ENCODE peak calls at places on chromosomes 3 and 15, in eight cellular contexts. One of them, this sample, is unnamed.
A peak's percentile ranks its signal among the peaks of the same experiment; 100 is the strongest.

GRCh38 chr15:76203766-76204557 is 107.3 kb downstream of the ETFA start:
- DNase-seq in body of pancreas: no peak
- DNase-seq in left ventricle myocardium inferior: no peak
- DNase-seq in nephron progenitor cell: no peak
- DNase-seq in MM.1S: no peak
- DNase-seq in cardiac muscle cell: no peak
- DNase-seq in GM12865: no peak
- DNase-seq in GM23338: no peak
- DNase-seq in this sample: no peak

GRCh38 chr15:25691544-25692430 is 171.3 kb downstream of the ATP10A start:
- DNase-seq in body of pancreas: peak; percentile 2
- DNase-seq in GM23338: peak; percentile 72
- DNase-seq in cardiac muscle cell: peak; percentile 55
- DNase-seq in nephron progenitor cell: no peak
- DNase-seq in GM12865: no peak
- DNase-seq in MM.1S: no peak
- DNase-seq in left ventricle myocardium inferior: no peak
- DNase-seq in this sample: no peak

GRCh38 chr3:48410205-48411040 is 19.5 kb downstream of the PLXNB1 start:
- DNase-seq in GM23338: no peak
- DNase-seq in left ventricle myocardium inferior: no peak
- DNase-seq in GM12865: no peak
- DNase-seq in cardiac muscle cell: no peak
- DNase-seq in nephron progenitor cell: no peak
- DNase-seq in MM.1S: no peak
- DNase-seq in body of pancreas: peak; percentile 8
- DNase-seq in this sample: no peak

GRCh38 chr3:43055806-43056770 is 49.8 kb downstream of the POMGNT2 start:
- DNase-seq in GM23338: no peak
- DNase-seq in left ventricle myocardium inferior: no peak
- DNase-seq in cardiac muscle cell: no peak
- DNase-seq in nephron progenitor cell: no peak
- DNase-seq in body of pancreas: no peak
- DNase-seq in MM.1S: no peak
- DNase-seq in GM12865: no peak
- DNase-seq in this sample: no peak

GRCh38 chr3:155979746-155980145 is 109.3 kb downstream of the GMPS start:
- DNase-seq in GM23338: no peak
- DNase-seq in GM12865: no peak
- DNase-seq in left ventricle myocardium inferior: no peak
- DNase-seq in MM.1S: no peak
- DNase-seq in body of pancreas: no peak
- DNase-seq in cardiac muscle cell: no peak
- DNase-seq in nephron progenitor cell: no peak
- DNase-seq in this sample: no peak

GRCh38 chr3:169764164-169764452 is 752 bp downstream of the TERC start:
- DNase-seq in GM12865: peak; percentile 81
- DNase-seq in cardiac muscle cell: no peak
- DNase-seq in left ventricle myocardium inferior: no peak
- DNase-seq in body of pancreas: no peak
- DNase-seq in nephron progenitor cell: no peak
- DNase-seq in MM.1S: no peak
- DNase-seq in GM23338: no peak
- DNase-seq in this sample: no peak

GRCh38 chr3:111319598-111319997 is 222.4 kb upstream of the CD96 start:
- DNase-seq in body of pancreas: no peak
- DNase-seq in GM23338: no peak
- DNase-seq in GM12865: no peak
- DNase-seq in cardiac muscle cell: no peak
- DNase-seq in nephron progenitor cell: no peak
- DNase-seq in left ventricle myocardium inferior: no peak
- DNase-seq in MM.1S: no peak
- DNase-seq in this sample: no peak

GRCh38 chr3:16254933-16255725 is 9.6 kb downstream of the DPH3 start:
- DNase-seq in left ventricle myocardium inferior: no peak
- DNase-seq in nephron progenitor cell: no peak
- DNase-seq in GM23338: no peak
- DNase-seq in body of pancreas: no peak
- DNase-seq in MM.1S: no peak
- DNase-seq in GM12865: peak; percentile 54
- DNase-seq in cardiac muscle cell: no peak
- DNase-seq in this sample: no peak

GRCh38 chr3:188656196-188656982 is 502.4 kb downstream of the LPP start:
- DNase-seq in GM12865: no peak
- DNase-seq in body of pancreas: peak; percentile 12
- DNase-seq in GM23338: no peak
- DNase-seq in MM.1S: no peak
- DNase-seq in cardiac muscle cell: no peak
- DNase-seq in nephron progenitor cell: no peak
- DNase-seq in left ventricle myocardium inferior: no peak
- DNase-seq in this sample: no peak

GRCh38 chr3:67459796-67460195 is 194.6 kb downstream of the SUCLG2 start:
- DNase-seq in body of pancreas: no peak
- DNase-seq in GM23338: no peak
- DNase-seq in cardiac muscle cell: no peak
- DNase-seq in GM12865: no peak
- DNase-seq in MM.1S: no peak
- DNase-seq in left ventricle myocardium inferior: no peak
- DNase-seq in nephron progenitor cell: no peak
- DNase-seq in this sample: no peak

GRCh38 chr3:184377882-184378445 is at the start of gene THPO:
- DNase-seq in GM23338: peak; percentile 52
- DNase-seq in left ventricle myocardium inferior: no peak
- DNase-seq in MM.1S: no peak
- DNase-seq in body of pancreas: peak; percentile 79
- DNase-seq in nephron progenitor cell: peak; percentile 57
- DNase-seq in cardiac muscle cell: peak; percentile 53
- DNase-seq in GM12865: no peak
- DNase-seq in this sample: no peak

DNA sequence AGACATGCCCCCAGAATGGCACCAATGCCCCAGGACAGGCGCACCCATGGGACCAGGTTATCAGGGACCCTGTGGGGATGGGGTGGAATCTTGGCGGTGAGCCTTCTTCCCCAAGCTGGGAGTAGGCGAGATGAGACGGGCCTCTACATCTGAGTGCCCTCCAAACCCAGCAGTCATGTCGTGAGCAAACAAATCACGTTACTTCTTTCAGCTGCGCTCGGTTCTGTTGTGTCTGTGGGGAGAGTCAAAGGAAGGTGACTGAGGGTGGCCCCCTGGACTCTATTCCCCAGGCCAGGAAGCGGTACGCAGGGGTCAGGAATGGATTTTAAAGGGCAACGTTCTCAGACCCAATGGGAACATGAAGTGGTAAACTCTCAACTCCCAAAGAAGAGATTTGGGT is 2.8 kb downstream of the GOLGA6L2 start:
- DNase-seq in MM.1S: no peak
- DNase-seq in body of pancreas: no peak
- DNase-seq in cardiac muscle cell: no peak
- DNase-seq in GM12865: no peak
- DNase-seq in nephron progenitor cell: no peak
- DNase-seq in left ventricle myocardium inferior: no peak
- DNase-seq in GM23338: no peak
- DNase-seq in this sample: no peak
- TF ChIP-seq CTCF in MM.1S: no peak
- TF ChIP-seq CTCF in body of pancreas: no peak
- TF ChIP-seq CTCF in cardiac muscle cell: no peak
- TF ChIP-seq CTCF in GM12865: no peak
- TF ChIP-seq CTCF in nephron progenitor cell: no peak
- TF ChIP-seq CTCF in left ventricle myocardium inferior: no peak
- TF ChIP-seq CTCF in GM23338: no peak
- TF ChIP-seq CTCF in this sample: no peak

GRCh38 chr15:79592126-79592525 is 160.0 kb downstream of the MINAR1 start:
- DNase-seq in nephron progenitor cell: no peak
- DNase-seq in left ventricle myocardium inferior: no peak
- DNase-seq in body of pancreas: no peak
- DNase-seq in GM12865: no peak
- DNase-seq in GM23338: no peak
- DNase-seq in cardiac muscle cell: no peak
- DNase-seq in MM.1S: no peak
- DNase-seq in this sample: no peak

GRCh38 chr15:79595271-79595670 is 163.1 kb downstream of the MINAR1 start:
- DNase-seq in GM12865: no peak
- DNase-seq in GM23338: no peak
- DNase-seq in left ventricle myocardium inferior: no peak
- DNase-seq in cardiac muscle cell: no peak
- DNase-seq in nephron progenitor cell: no peak
- DNase-seq in MM.1S: no peak
- DNase-seq in body of pancreas: no peak
- DNase-seq in this sample: no peak

GRCh38 chr15:79598639-79599038 is 166.5 kb downstream of the MINAR1 start:
- DNase-seq in cardiac muscle cell: no peak
- DNase-seq in GM12865: no peak
- DNase-seq in nephron progenitor cell: no peak
- DNase-seq in body of pancreas: no peak
- DNase-seq in MM.1S: no peak
- DNase-seq in GM23338: no peak
- DNase-seq in left ventricle myocardium inferior: no peak
- DNase-seq in this sample: no peak

GRCh38 chr15:79595995-79596622 is 164.0 kb downstream of the MINAR1 start:
- DNase-seq in GM23338: peak; percentile 98
- DNase-seq in cardiac muscle cell: peak; percentile 90
- DNase-seq in left ventricle myocardium inferior: no peak
- DNase-seq in body of pancreas: peak; percentile 59
- DNase-seq in GM12865: peak; percentile 93
- DNase-seq in MM.1S: peak; percentile 96
- DNase-seq in nephron progenitor cell: peak; percentile 51
- DNase-seq in this sample: peak; percentile 37

DNA sequence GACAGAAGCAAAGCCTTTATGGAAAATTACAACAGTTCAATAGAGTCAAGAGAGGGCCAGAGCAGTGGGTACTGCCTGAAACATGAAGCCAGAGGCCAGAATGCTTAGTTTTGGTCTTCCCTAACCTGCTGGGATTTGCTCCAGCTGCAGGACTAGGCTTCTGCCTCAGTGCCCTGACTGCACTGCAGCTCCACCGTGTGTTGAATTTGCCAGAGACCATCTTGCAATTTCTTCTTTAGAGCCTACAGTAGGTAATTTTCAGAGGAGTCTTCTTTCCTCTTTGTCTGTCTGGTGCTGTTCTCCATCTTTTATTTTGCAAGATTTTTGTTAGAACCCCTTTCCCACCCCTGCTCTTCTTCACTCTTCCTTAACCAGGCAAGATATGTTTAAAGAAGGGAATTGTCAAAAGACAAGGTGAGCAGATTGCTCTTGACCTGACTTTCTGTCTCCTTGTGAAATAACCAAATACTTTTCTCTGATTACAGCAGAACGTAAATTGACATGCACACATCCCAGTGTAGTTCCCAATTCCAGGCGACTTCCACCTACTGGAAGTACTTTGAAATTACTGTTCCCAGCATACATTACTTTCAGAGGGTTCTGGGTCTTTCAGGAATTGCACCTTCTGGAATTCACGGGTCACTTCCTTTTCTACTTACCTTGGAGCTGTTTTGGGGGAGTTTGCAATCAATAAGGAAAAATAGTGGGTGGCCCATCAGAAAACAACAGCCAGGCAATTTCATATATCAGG is 161.2 kb downstream of the MINAR1 start:
- DNase-seq in left ventricle myocardium inferior: no peak
- DNase-seq in cardiac muscle cell: peak; percentile 14
- DNase-seq in GM12865: no peak
- DNase-seq in GM23338: peak; percentile 61
- DNase-seq in MM.1S: no peak
- DNase-seq in nephron progenitor cell: no peak
- DNase-seq in body of pancreas: no peak
- DNase-seq in this sample: no peak
- TF ChIP-seq CTCF in left ventricle myocardium inferior: no peak
- TF ChIP-seq CTCF in cardiac muscle cell: peak; percentile 32
- TF ChIP-seq CTCF in GM12865: no peak
- TF ChIP-seq CTCF in GM23338: peak; percentile 44
- TF ChIP-seq CTCF in MM.1S: peak; percentile 16
- TF ChIP-seq CTCF in nephron progenitor cell: peak; percentile 11
- TF ChIP-seq CTCF in body of pancreas: peak; percentile 26
- TF ChIP-seq CTCF in this sample: peak; percentile 43

GRCh38 chr15:78950906-78951840 is 6.3 kb upstream of the CTSH start:
- DNase-seq in left ventricle myocardium inferior: no peak
- DNase-seq in body of pancreas: no peak
- DNase-seq in MM.1S: no peak
- DNase-seq in cardiac muscle cell: no peak
- DNase-seq in nephron progenitor cell: no peak
- DNase-seq in GM23338: no peak
- DNase-seq in GM12865: peak; percentile 42
- DNase-seq in this sample: no peak
- TF ChIP-seq CTCF in left ventricle myocardium inferior: peak; percentile 39
- TF ChIP-seq CTCF in body of pancreas: peak; percentile 40
- TF ChIP-seq CTCF in MM.1S: no peak
- TF ChIP-seq CTCF in cardiac muscle cell: peak; percentile 46
- TF ChIP-seq CTCF in nephron progenitor cell: no peak
- TF ChIP-seq CTCF in GM23338: no peak
- TF ChIP-seq CTCF in GM12865: no peak
- TF ChIP-seq CTCF in this sample: peak; percentile 37

GRCh38 chr15:39878401-39878775 is 41.7 kb downstream of the GPR176 start:
- DNase-seq in body of pancreas: no peak
- DNase-seq in MM.1S: no peak
- DNase-seq in nephron progenitor cell: no peak
- DNase-seq in cardiac muscle cell: no peak
- DNase-seq in GM23338: no peak
- DNase-seq in left ventricle myocardium inferior: no peak
- DNase-seq in GM12865: no peak
- DNase-seq in this sample: no peak

GRCh38 chr15:39869251-39869650 is 50.8 kb downstream of the GPR176 start:
- DNase-seq in body of pancreas: no peak
- DNase-seq in GM12865: peak; percentile 4
- DNase-seq in cardiac muscle cell: no peak
- DNase-seq in MM.1S: peak; percentile 18
- DNase-seq in left ventricle myocardium inferior: no peak
- DNase-seq in nephron progenitor cell: no peak
- DNase-seq in GM23338: no peak
- DNase-seq in this sample: no peak

GRCh38 chr15:39873978-39874377 is 46.1 kb downstream of the GPR176 start:
- DNase-seq in MM.1S: no peak
- DNase-seq in cardiac muscle cell: no peak
- DNase-seq in nephron progenitor cell: no peak
- DNase-seq in body of pancreas: no peak
- DNase-seq in GM12865: peak; percentile 59
- DNase-seq in left ventricle myocardium inferior: no peak
- DNase-seq in GM23338: no peak
- DNase-seq in this sample: no peak

GRCh38 chr15:39869858-39870515 is 50.1 kb downstream of the GPR176 start:
- DNase-seq in GM23338: no peak
- DNase-seq in body of pancreas: no peak
- DNase-seq in MM.1S: no peak
- DNase-seq in cardiac muscle cell: no peak
- DNase-seq in left ventricle myocardium inferior: no peak
- DNase-seq in GM12865: no peak
- DNase-seq in nephron progenitor cell: no peak
- DNase-seq in this sample: no peak

DNA sequence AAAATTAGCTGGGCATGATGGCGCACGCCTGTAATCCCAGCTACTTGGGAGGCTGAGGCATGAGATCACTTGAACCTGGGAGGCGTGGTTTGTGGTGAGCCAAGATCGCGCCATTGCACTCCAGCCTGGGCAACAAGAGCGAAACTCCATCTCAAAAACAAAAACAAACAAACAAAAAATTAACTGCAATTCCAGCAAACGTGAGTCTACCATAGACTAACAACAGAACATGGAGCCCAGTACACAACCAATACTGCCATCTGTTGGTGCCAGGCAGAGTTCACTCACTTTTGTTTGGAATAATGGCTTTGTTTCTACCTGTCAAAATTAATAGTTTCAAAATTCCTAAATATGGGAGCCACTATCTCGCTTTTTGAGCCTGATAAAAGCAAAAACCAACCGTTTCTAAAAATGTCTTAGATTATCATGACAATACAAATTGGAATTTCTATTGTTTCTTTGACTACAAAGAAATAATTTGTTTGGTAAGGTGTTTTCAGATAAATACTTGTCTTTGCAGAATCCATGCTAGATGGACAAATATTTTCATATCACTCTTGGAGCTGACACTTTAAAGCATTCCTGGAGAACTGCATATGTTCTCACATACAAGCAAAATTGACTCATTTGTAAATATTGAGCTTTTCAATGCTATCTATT is 45.0 kb downstream of the GPR176 start:
- DNase-seq in body of pancreas: peak; percentile 25
- DNase-seq in GM23338: peak; percentile 47
- DNase-seq in cardiac muscle cell: peak; percentile 40
- DNase-seq in nephron progenitor cell: peak; percentile 7
- DNase-seq in MM.1S: peak; percentile 57
- DNase-seq in GM12865: peak; percentile 60
- DNase-seq in left ventricle myocardium inferior: no peak
- DNase-seq in this sample: no peak
- TF ChIP-seq CTCF in body of pancreas: peak; percentile 61
- TF ChIP-seq CTCF in GM23338: peak; percentile 73
- TF ChIP-seq CTCF in cardiac muscle cell: peak; percentile 67
- TF ChIP-seq CTCF in nephron progenitor cell: peak; percentile 54
- TF ChIP-seq CTCF in MM.1S: peak; percentile 69
- TF ChIP-seq CTCF in GM12865: peak; percentile 67
- TF ChIP-seq CTCF in left ventricle myocardium inferior: peak; percentile 62
- TF ChIP-seq CTCF in this sample: peak; percentile 55

This sample was measured in progenitor cell of endocrine pancreas.